ENCODE peak calls at places on chromosomes 2 and 18, in six cellular contexts. Z is IMR-90, U is tibial artery, S is neural progenitor cell, K is neuronal stem cell, R is heart left ventricle. C is an unnamed sample. For H3K4me1, the result is how much of the 10 kb centered on the place peaks cover.

GRCh38 chr2:108316194-108316880 is 27.6 kb downstream of the SULT1C2 start:
- DNase-seq in U (no peak), R (no peak), Z (no peak), K (no peak), S (peak), C (no peak)

GRCh38 chr2:71896385-71897144 is 251.1 kb downstream of the CYP26B1 start:
- DNase-seq in U (no peak), Z (no peak), K (no peak), S (no peak), R (no peak), C (no peak)

GRCh38 chr2:56009758-56010534 is 86.4 kb upstream of the EFEMP1 start:
- DNase-seq in S (peak), K (no peak), R (no peak), Z (peak), U (no peak), C (no peak)

GRCh38 chr2:86747708-86748627 is 27.9 kb downstream of the RMND5A start:
- DNase-seq in S (peak), Z (peak), K (no peak), U (no peak), R (no peak), C (no peak)

GRCh38 chr2:197134206-197134605 is 176.4 kb downstream of the ANKRD44 start:
- DNase-seq in U (no peak), Z (peak), R (no peak), S (no peak), K (no peak), C (no peak)

GRCh38 chr2:200252661-200253067 is 53.8 kb upstream of the SPATS2L start:
- DNase-seq in R (no peak), U (peak), S (no peak), K (no peak), Z (peak), C (no peak)

GRCh38 chr2:172438741-172439508 is 11.5 kb downstream of the ITGA6 start:
- DNase-seq in R (peak), S (no peak), Z (peak), U (no peak), K (no peak), C (no peak)

GRCh38 chr18:5895886-5896740 is 791 bp upstream of the TMEM200C start:
- DNase-seq in U (no peak), R (peak), Z (peak), S (peak), K (peak), C (peak)

GRCh38 chr2:143525536-143525935 is 396.3 kb downstream of the ARHGAP15 start:
- DNase-seq in K (no peak), U (no peak), Z (no peak), S (peak), R (no peak), C (no peak)
- H3K4me1 ChIP-seq in K (under half), U (half or more), Z (under half), S (half or more), R (under half), C (under half)

GRCh38 chr2:238845583-238846480 is 2.1 kb upstream of the TWIST2 start:
- DNase-seq in K (no peak), S (no peak), U (no peak), Z (no peak), R (no peak), C (no peak)
- H3K27ac ChIP-seq in K (no peak), S (no peak), U (no peak), Z (no peak), R (no peak), C (no peak)

GRCh38 chr2:98501223-98501622 is 56.6 kb downstream of the INPP4A start:
- DNase-seq in K (no peak), S (no peak), R (no peak), U (no peak), Z (no peak), C (no peak)

GRCh38 chr2:98503481-98504096 is 58.9 kb downstream of the INPP4A start:
- DNase-seq in Z (peak), R (no peak), K (no peak), U (no peak), S (no peak), C (no peak)

GRCh38 chr2:98502556-98503335 is 58.1 kb downstream of the INPP4A start:
- DNase-seq in Z (peak), S (no peak), U (no peak), K (peak), R (no peak), C (no peak)

GRCh38 chr2:98500561-98500960 is 55.9 kb downstream of the INPP4A start:
- DNase-seq in U (no peak), K (no peak), R (no peak), S (no peak), Z (no peak), C (no peak)

DNA sequence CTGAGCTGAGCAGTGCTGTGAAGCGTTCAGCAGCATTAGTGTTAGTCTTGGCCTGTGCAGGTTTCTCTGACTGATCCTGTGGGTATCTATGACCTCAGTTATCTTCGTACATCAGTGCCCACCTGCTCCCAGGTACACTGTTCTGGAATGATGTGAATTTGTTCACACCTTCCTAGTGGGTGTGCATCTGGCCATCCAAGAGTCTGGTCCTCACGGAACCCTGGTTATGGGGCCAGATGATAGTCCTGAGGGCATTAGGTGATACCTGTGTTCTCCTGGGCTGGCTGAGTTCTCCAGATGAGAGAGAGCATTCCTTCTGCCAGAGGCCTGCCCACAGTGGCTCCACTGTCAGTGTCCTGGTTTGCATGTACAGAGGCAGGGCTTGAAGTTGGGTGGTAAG is 57.2 kb downstream of the INPP4A start:
- DNase-seq in R (no peak), K (no peak), U (no peak), S (no peak), Z (no peak), C (no peak)
- H3K4me1 ChIP-seq in R (half or more), K (under half), U (half or more), S (under half), Z (under half), C (under half)

DNA sequence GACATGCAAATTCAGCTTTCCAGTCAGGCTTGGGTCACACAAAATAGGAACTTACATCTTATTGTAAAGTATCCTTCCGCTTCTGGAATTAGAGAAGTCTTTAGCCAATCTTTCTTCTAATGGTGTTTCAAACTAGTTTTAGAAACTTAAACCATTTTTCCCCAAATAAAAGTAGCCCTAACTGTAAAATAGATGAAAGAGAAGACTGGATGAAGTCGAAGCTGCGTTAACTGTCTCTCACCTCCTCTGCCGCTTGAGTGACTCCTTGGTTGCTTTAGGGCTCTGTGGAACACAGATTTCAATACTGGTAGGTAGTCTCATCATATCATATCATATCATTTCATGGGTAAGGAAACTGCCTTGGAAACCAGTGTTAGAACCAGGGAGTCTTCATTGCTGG is 498.4 kb downstream of the XIRP2 start:
- DNase-seq in K (no peak), R (no peak), S (peak), U (no peak), Z (no peak), C (no peak)
- H3K27ac ChIP-seq in K (no peak), R (no peak), S (peak), U (no peak), Z (no peak), C (no peak)

GRCh38 chr18:55575949-55576348 is 12.0 kb downstream of the TCF4 start:
- DNase-seq in U (no peak), K (no peak), S (no peak), Z (no peak), R (no peak), C (no peak)

GRCh38 chr18:55579471-55579870 is 8.5 kb downstream of the TCF4 start:
- DNase-seq in K (no peak), S (no peak), Z (peak), U (no peak), R (no peak), C (no peak)

GRCh38 chr18:55579888-55580287 is 8.1 kb downstream of the TCF4 start:
- DNase-seq in S (no peak), K (no peak), Z (no peak), R (no peak), U (no peak), C (no peak)

GRCh38 chr18:55575066-55575465 is 12.9 kb downstream of the TCF4 start:
- DNase-seq in K (no peak), U (no peak), R (no peak), S (no peak), Z (no peak), C (no peak)

GRCh38 chr18:55577812-55578539 is 10.0 kb downstream of the TCF4 start:
- DNase-seq in S (no peak), R (no peak), U (no peak), Z (no peak), K (no peak), C (no peak)
- H3K4me1 ChIP-seq in S (half or more), R (half or more), U (under half), Z (under half), K (under half), C (under half)

GRCh38 chr18:77071061-77071460 is 61.5 kb downstream of the MBP start:
- DNase-seq in S (no peak), K (no peak), Z (no peak), R (no peak), U (no peak), C (no peak)
- H3K27ac ChIP-seq in S (no peak), K (no peak), Z (peak), R (peak), U (peak), C (peak)

DNA sequence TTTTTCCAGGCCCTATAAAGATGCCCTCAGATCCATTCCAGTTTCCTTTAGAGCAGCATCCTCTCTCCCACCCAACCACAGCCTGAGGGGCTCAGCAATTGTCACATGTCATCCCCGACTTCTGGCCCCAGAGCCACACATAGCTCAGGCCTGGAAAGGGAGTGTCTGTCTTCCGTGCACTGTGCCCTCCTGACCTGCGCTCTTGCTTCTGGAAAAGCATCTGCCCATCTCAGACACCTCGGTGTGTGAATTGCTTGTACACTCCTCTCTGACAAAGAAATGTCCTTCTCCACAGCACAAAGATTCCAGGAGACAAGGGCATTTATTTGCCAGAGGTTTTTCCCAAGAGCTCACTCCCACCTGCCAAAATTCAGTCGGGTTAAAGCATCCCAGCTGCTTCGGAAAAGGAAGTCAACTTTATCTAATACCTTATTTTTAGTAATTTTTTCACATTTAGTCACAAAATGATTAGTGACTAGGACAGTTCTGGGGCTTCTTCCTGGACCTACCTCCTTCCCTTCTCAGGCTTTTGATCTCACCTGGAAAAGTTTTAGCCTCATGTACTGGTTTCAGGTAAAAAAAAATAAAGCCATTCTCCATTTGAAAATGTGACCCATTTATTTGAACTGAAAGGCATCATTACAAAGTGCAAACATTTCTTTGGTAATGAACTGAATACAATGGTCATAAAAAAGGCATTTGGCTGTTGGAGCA is 112.9 kb downstream of the PXDN start:
- DNase-seq in R (no peak), U (no peak), Z (no peak), K (no peak), S (no peak), C (no peak)
- H3K4me1 ChIP-seq in R (under half), U (under half), Z (under half), K (under half), S (under half), C (under half)

GRCh38 chr2:127072970-127073369 is 34.0 kb downstream of the BIN1 start:
- DNase-seq in Z (no peak), S (peak), R (no peak), K (no peak), U (no peak), C (no peak)
- H3K27ac ChIP-seq in Z (no peak), S (no peak), R (no peak), K (no peak), U (no peak), C (no peak)

GRCh38 chr18:55237665-55238064 is 278.4 kb upstream of the CCDC68 start:
- DNase-seq in U (no peak), S (no peak), K (no peak), Z (no peak), R (no peak), C (no peak)

GRCh38 chr18:55236150-55236931 is 277.1 kb upstream of the CCDC68 start:
- DNase-seq in R (no peak), Z (peak), K (no peak), S (no peak), U (peak), C (no peak)

GRCh38 chr18:55241016-55241415 is 281.8 kb upstream of the CCDC68 start:
- DNase-seq in S (no peak), U (no peak), R (no peak), K (no peak), Z (no peak), C (no peak)

GRCh38 chr18:55243255-55243654 is 284.0 kb upstream of the CCDC68 start:
- DNase-seq in K (no peak), R (no peak), U (no peak), S (no peak), Z (no peak), C (no peak)

GRCh38 chr18:55239764-55240163 is 280.5 kb upstream of the CCDC68 start:
- DNase-seq in Z (no peak), K (no peak), U (no peak), R (no peak), S (no peak), C (no peak)
- H3K4me1 ChIP-seq in Z (under half), K (under half), U (under half), R (half or more), S (under half), C (under half)

C was measured in left lung.